ENCODE peak calls at places on chromosomes 6 and 20, in eight cellular contexts. P is activated T-helper 1 cell treated with anti-CD3 and anti-CD28 coated beads, Interleukin-12 subunit alpha, Interleukin-12 subunit beta, Interleukin-2, Interleukin-4 antibody, amounts not matched to agents 30 ng/mL and 10 ng/mL and 1 ng/mL, durations not matched to agents 14 hours and 24 hours and 36 hours; T is DMS79; J is transverse colon; Q is stimulated activated CD4-positive, alpha-beta T cell treated with anti-CD3 and anti-CD28 coated beads, TNF-alpha, amount 100 ng/mL, for 1 hour; O is right lobe of liver; K is lung microvascular endothelial cell; M is left colon. H is an unnamed sample.

GRCh38 chr20:36483919-36484808 is 57.2 kb upstream of the MYL9 start:
- DNase-seq in P (no peak), T (peak; percentile 58), J (no peak), Q (no peak), O (no peak), K (no peak), M (no peak), H (no peak)

GRCh38 chr20:44166008-44166407 is 21.0 kb downstream of the JPH2 start:
- DNase-seq in P (no peak), T (no peak), J (no peak), Q (no peak), O (no peak), K (no peak), M (no peak), H (no peak)

GRCh38 chr6:157392927-157393666 is 12.1 kb downstream of the ZDHHC14 start:
- DNase-seq in P (no peak), T (no peak), J (peak; percentile 62), Q (no peak), O (no peak), K (no peak), M (peak; percentile 52), H (no peak)

GRCh38 chr20:50478162-50479036 is 31.8 kb upstream of the PTPN1 start:
- DNase-seq in P (peak; percentile 74), T (no peak), J (peak; percentile 81), Q (peak; percentile 49), O (peak; percentile 72), K (peak; percentile 60), M (peak; percentile 79), H (peak; percentile 42)

GRCh38 chr6:125842091-125842626 is 51.4 kb downstream of the NCOA7 start:
- DNase-seq in P (no peak), T (no peak), J (no peak), Q (no peak), O (no peak), K (no peak), M (no peak), H (no peak)

GRCh38 chr6:89985744-89986493 is 91.7 kb downstream of the GJA10 start:
- DNase-seq in P (no peak), T (no peak), J (no peak), Q (no peak), O (no peak), K (peak; percentile 51), M (no peak), H (peak; percentile 64)

GRCh38 chr20:5390719-5391118 is 74.0 kb upstream of the PROKR2 start:
- DNase-seq in P (no peak), T (no peak), J (no peak), Q (no peak), O (no peak), K (no peak), M (no peak), H (no peak)

GRCh38 chr6:21522007-21522758 is 71.4 kb upstream of the SOX4 start:
- DNase-seq in P (no peak), T (no peak), J (no peak), Q (no peak), O (no peak), K (no peak), M (no peak), H (no peak)

GRCh38 chr20:63290677-63291472 is 2.1 kb upstream of the COL20A1 start:
- DNase-seq in P (peak; percentile 43), T (no peak), J (peak; percentile 41), Q (peak; percentile 34), O (peak; percentile 55), K (peak; percentile 53), M (peak; percentile 67), H (no peak)

GRCh38 chr6:161029195-161029809 is 37.7 kb downstream of the MAP3K4 start:
- DNase-seq in P (no peak), T (no peak), J (no peak), Q (no peak), O (no peak), K (no peak), M (no peak), H (no peak)

GRCh38 chr20:49750611-49751396 is 37.1 kb upstream of the B4GALT5 start:
- DNase-seq in P (no peak), T (no peak), J (peak; percentile 61), Q (no peak), O (no peak), K (no peak), M (no peak), H (no peak)

GRCh38 chr6:75546401-75546800 is 52.8 kb upstream of the FILIP1 start:
- DNase-seq in P (no peak), T (no peak), J (no peak), Q (no peak), O (no peak), K (peak; percentile 31), M (no peak), H (no peak)

GRCh38 chr6:56288347-56288746 is 41.0 kb upstream of the COL21A1 start:
- DNase-seq in P (no peak), T (peak; percentile 95), J (no peak), Q (no peak), O (no peak), K (no peak), M (no peak), H (no peak)

GRCh38 chr6:10347561-10348327 is 67.1 kb downstream of the TFAP2A start:
- DNase-seq in P (no peak), T (no peak), J (no peak), Q (no peak), O (no peak), K (no peak), M (no peak), H (no peak)

GRCh38 chr20:64203037-64203777 is 39.0 kb downstream of the MYT1 start:
- DNase-seq in P (no peak), T (no peak), J (no peak), Q (no peak), O (no peak), K (no peak), M (no peak), H (no peak)

GRCh38 chr6:52929321-52930164 is 20.0 kb upstream of the GSTA3 start:
- DNase-seq in P (no peak), T (no peak), J (no peak), Q (no peak), O (peak; percentile 66), K (peak; percentile 13), M (no peak), H (peak; percentile 69)

GRCh38 chr20:42961771-42962170 is 227.9 kb downstream of the PTPRT start:
- DNase-seq in P (no peak), T (no peak), J (no peak), Q (no peak), O (no peak), K (no peak), M (no peak), H (no peak)

GRCh38 chr6:170438402-170438753 is 114.7 kb downstream of the PSMB1 start:
- DNase-seq in P (no peak), T (peak; percentile 89), J (peak; percentile 84), Q (no peak), O (peak; percentile 66), K (peak; percentile 90), M (peak; percentile 80), H (peak; percentile 94)

GRCh38 chr20:20557406-20557805 is 155.0 kb downstream of the RALGAPA2 start:
- DNase-seq in P (no peak), T (no peak), J (no peak), Q (no peak), O (no peak), K (no peak), M (no peak), H (no peak)

GRCh38 chr6:15936503-15936902 is 192.4 kb upstream of the MYLIP start:
- DNase-seq in P (no peak), T (no peak), J (no peak), Q (no peak), O (no peak), K (no peak), M (no peak), H (no peak)

GRCh38 chr6:38554700-38555413 is 84.9 kb downstream of the BTBD9 start:
- DNase-seq in P (no peak), T (no peak), J (no peak), Q (no peak), O (no peak), K (no peak), M (no peak), H (peak; percentile 74)

GRCh38 chr6:11806561-11807317 is 28.1 kb upstream of the ADTRP start:
- DNase-seq in P (peak; percentile 3), T (no peak), J (no peak), Q (no peak), O (no peak), K (no peak), M (no peak), H (no peak)

GRCh38 chr6:122400121-122400450 is 634 bp downstream of the HSF2 start:
- DNase-seq in P (no peak), T (no peak), J (no peak), Q (no peak), O (no peak), K (no peak), M (no peak), H (no peak)

GRCh38 chr6:96836579-96837137 is 619 bp downstream of the GPR63 start:
- DNase-seq in P (no peak), T (no peak), J (no peak), Q (no peak), O (no peak), K (peak; percentile 5), M (peak; percentile 19), H (no peak)

GRCh38 chr6:80304014-80304413 is 197.5 kb downstream of the BCKDHB start:
- DNase-seq in P (no peak), T (no peak), J (no peak), Q (no peak), O (no peak), K (no peak), M (no peak), H (no peak)

GRCh38 chr6:12148317-12148801 is 136.2 kb downstream of the HIVEP1 start:
- DNase-seq in P (no peak), T (no peak), J (no peak), Q (no peak), O (no peak), K (peak; percentile 28), M (no peak), H (no peak)

GRCh38 chr6:18501313-18502013 is 114.3 kb downstream of the RNF144B start:
- DNase-seq in P (no peak), T (no peak), J (peak; percentile 33), Q (no peak), O (peak; percentile 55), K (no peak), M (peak; percentile 26), H (no peak)

GRCh38 chr6:24313477-24314141 is 44.2 kb downstream of the DCDC2 start:
- DNase-seq in P (no peak), T (no peak), J (no peak), Q (no peak), O (peak; percentile 19), K (peak; percentile 29), M (peak; percentile 3), H (no peak)

GRCh38 chr6:170038251-170038650 is 252.6 kb downstream of the DLL1 start:
- DNase-seq in P (no peak), T (no peak), J (no peak), Q (no peak), O (no peak), K (no peak), M (no peak), H (no peak)

H was measured in NCI-H446 treated with DMSO at 0.1 percent for 48 hours.